ENCODE peak calls at places on chromosome 10, in six cellular contexts. P is RWPE1, N is uterus, X is stomach, W is brain microvascular endothelial cell, B is left ventricle myocardium inferior. G is an unnamed sample.

GRCh38 chr10:625335-625699 is 64.2 kb downstream of the DIP2C start:
- DNase-seq in P (no peak), X (no peak), N (no peak), B (peak; percentile 77), W (peak; percentile 43), G (no peak)

GRCh38 chr10:93352638-93353383 is 129.3 kb downstream of the MYOF start:
- DNase-seq in W (peak; percentile 47), N (no peak), B (no peak), X (no peak), P (peak; percentile 55), G (no peak)

GRCh38 chr10:86684305-86684704 is 16.0 kb downstream of the LDB3 start:
- DNase-seq in X (no peak), N (peak; percentile 59), B (peak; percentile 71), W (peak; percentile 6), P (no peak), G (no peak)

GRCh38 chr10:58531084-58531695 is 18.5 kb downstream of the BICC1 start:
- DNase-seq in B (no peak), W (peak; percentile 82), X (peak; percentile 52), N (no peak), P (peak; percentile 29), G (peak; percentile 53)

GRCh38 chr10:69644658-69645295 is 14.7 kb downstream of the FAM241B start:
- DNase-seq in N (no peak), X (peak; percentile 61), P (peak; percentile 85), B (peak; percentile 40), W (peak; percentile 48), G (peak; percentile 62)

GRCh38 chr10:10699427-10699826 is 318.2 kb upstream of the CELF2 start:
- DNase-seq in P (no peak), W (no peak), B (no peak), N (no peak), X (no peak), G (no peak)

GRCh38 chr10:132468651-132469050 is 68.9 kb upstream of the INPP5A start:
- DNase-seq in B (peak; percentile 10), P (no peak), W (no peak), X (no peak), N (no peak), G (no peak)

GRCh38 chr10:50622497-50623298 is 1.1 kb downstream of the SGMS1 start:
- DNase-seq in B (peak; percentile 34), X (peak; percentile 49), W (peak; percentile 48), N (peak; percentile 32), P (peak; percentile 44), G (peak; percentile 22)

GRCh38 chr10:34994565-34995142 is 95.5 kb downstream of the CUL2 start:
- DNase-seq in W (peak; percentile 56), P (peak; percentile 94), N (peak; percentile 21), X (peak; percentile 55), B (no peak), G (peak; percentile 43)

GRCh38 chr10:110002801-110003523 is 4.8 kb upstream of the ADD3 start:
- DNase-seq in W (no peak), X (no peak), B (no peak), P (no peak), N (no peak), G (no peak)

GRCh38 chr10:20990604-20991003 is 93.5 kb upstream of the NEBL start:
- DNase-seq in N (no peak), W (peak; percentile 61), P (peak; percentile 13), X (no peak), B (no peak), G (no peak)

GRCh38 chr10:5514226-5514881 is 10.4 kb upstream of the CALML3 start:
- DNase-seq in P (no peak), N (no peak), X (no peak), B (no peak), W (no peak), G (no peak)

GRCh38 chr10:115844592-115844991 is 428.4 kb downstream of the GFRA1 start:
- DNase-seq in W (no peak), P (no peak), N (no peak), X (no peak), B (no peak), G (no peak)

GRCh38 chr10:122464158-122464510 is 2.8 kb downstream of the HTRA1 start:
- DNase-seq in N (no peak), W (no peak), P (no peak), B (no peak), X (no peak), G (no peak)

GRCh38 chr10:92238586-92239098 is 52.2 kb downstream of the CPEB3 start:
- DNase-seq in B (no peak), W (peak; percentile 34), N (peak; percentile 59), X (peak; percentile 50), P (peak; percentile 95), G (no peak)

GRCh38 chr10:131219955-131220489 is 91.5 kb downstream of the TCERG1L start:
- DNase-seq in B (no peak), W (no peak), N (no peak), P (no peak), X (no peak), G (no peak)

GRCh38 chr10:8588135-8588534 is 533.6 kb downstream of the GATA3 start:
- DNase-seq in N (no peak), W (no peak), X (no peak), P (no peak), B (no peak), G (no peak)

GRCh38 chr10:70258216-70258615 is 25.0 kb upstream of the PPA1 start:
- DNase-seq in X (no peak), B (no peak), N (no peak), P (no peak), W (no peak), G (no peak)

DNA sequence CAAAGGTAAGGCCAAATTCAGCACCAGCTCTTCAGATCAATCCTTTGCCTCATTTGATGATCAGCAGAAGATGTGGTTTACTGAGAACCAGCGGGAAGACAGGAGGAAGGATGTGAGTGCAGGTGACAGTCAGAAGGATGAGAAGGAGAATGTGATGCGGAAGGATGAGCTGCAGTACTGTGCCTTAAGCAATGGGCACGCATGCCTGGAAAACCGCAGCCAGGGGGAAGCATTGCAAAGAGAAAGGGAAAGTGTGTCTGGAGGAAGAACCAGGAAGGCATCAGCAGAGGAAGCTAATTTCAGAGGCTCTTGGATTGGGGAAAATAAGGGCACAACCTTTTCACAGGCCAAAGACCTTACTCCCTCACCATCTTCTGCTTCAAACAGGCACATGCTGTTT is 25.7 kb downstream of the C10orf71 start:
- DNase-seq in B (no peak), P (peak; percentile 16), W (no peak), N (no peak), X (peak; percentile 19), G (no peak)
- TF ChIP-seq CTCF in B (no peak), P (no peak), W (peak; percentile 47), N (no peak), X (no peak), G (no peak)

GRCh38 chr10:96588060-96588554 is 1.3 kb upstream of the TM9SF3 start:
- DNase-seq in X (no peak), W (no peak), B (no peak), P (no peak), N (no peak), G (no peak)

GRCh38 chr10:96585726-96586418 is 940 bp downstream of the TM9SF3 start:
- DNase-seq in B (no peak), N (no peak), W (no peak), X (no peak), P (peak; percentile 26), G (no peak)

GRCh38 chr10:96584474-96584873 is 2.3 kb downstream of the TM9SF3 start:
- DNase-seq in N (no peak), X (no peak), W (no peak), B (no peak), P (no peak), G (no peak)

GRCh38 chr10:96587255-96588059 is 645 bp upstream of the TM9SF3 start:
- DNase-seq in N (peak; percentile 80), B (no peak), W (peak; percentile 68), X (peak; percentile 66), P (peak; percentile 69), G (no peak)

DNA sequence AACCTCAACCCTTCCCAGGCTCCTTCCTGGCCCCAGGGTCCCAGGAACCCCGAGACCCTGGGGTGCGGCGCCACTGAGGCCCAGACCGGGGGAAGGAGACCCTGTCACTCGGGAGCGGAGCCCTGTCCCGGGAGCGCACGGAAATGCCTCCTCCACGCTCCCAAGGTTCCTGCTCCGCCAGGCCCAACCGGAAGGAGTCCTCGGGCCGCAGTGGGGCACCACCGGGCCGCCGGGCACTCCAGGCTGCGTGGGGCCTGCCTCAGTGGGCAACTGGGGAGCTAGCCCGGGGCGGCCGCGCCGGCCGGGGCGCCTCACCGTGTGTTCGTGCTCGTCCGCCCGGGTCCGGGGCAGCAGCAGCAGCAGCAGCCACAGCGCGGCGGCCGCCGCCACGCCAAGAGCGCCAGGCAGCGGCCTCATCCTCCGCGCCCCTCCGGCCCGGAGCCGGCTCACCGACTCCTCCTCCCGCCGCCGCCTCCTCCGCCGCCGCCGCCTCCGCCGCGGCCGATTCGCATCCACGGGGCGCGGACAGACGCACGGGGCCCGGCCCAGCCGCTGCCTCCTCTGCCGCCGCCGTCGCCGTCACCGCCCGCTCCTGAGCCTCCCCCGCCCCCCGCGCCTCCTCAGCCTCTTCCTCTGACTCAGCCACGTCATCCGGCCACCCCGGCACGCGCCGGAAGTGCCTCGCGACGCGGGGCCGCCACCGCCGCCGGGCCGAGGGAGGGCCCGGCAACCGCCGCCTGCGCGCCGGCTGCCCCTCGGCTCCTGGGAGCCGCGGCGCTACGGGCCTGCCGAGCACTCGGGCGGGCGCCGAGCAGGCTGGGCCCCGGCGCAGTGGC is at the start of gene TM9SF3:
- DNase-seq in P (peak; percentile 91), W (peak; percentile 74), X (peak; percentile 95), N (peak; percentile 92), B (peak; percentile 97), G (peak; percentile 74)
- TF ChIP-seq CTCF in P (no peak), W (peak; percentile 10), X (no peak), N (no peak), B (no peak), G (peak; percentile 24)

GRCh38 chr10:128481152-128481551 is 354.9 kb upstream of the MKI67 start:
- DNase-seq in W (no peak), P (no peak), X (no peak), B (no peak), N (no peak), G (no peak)
- TF ChIP-seq CTCF in W (no peak), P (no peak), X (no peak), B (no peak), N (no peak), G (no peak)

DNA sequence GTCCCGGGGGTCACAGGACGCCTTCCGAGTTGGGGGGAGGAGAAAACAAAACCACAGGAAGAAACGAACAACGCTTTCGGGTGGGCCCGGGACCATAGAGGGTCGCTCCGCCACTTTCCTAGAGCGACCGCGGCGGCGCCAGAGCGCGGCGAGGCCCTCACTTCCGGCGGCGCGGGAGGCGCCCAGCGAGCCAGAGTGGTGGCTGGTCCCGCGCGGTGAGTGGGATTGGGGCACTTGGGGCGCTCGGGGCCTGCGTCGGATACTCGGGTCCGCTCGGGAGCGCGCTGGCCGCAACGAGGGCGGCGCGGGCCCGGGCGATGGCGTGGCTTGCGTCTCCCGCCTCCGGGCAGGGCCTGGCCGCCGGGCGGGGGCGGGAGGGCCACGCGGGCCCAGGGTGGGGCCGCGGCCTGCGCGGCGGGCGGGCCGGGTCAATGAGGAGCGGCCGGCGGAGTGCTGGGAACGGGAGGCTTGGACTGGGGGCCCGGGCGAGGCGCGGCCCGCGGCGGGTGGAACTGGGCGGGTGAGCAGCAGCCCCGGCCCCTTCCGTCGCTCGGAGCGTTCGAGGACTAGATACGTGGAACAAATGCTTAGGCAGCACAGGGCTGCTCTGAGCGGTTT is at the start of gene ZNF22:
- DNase-seq in X (peak; percentile 68), W (peak; percentile 23), N (peak; percentile 65), B (peak; percentile 73), P (peak; percentile 51), G (peak; percentile 64)
- TF ChIP-seq CTCF in X (no peak), W (no peak), N (peak; percentile 13), B (peak; percentile 45), P (no peak), G (no peak)

GRCh38 chr10:74826142-74827044 is at the start of gene KAT6B:
- DNase-seq in W (peak; percentile 100), N (peak; percentile 100), P (peak; percentile 100), B (peak; percentile 100), X (peak; percentile 100), G (peak; percentile 99)
- TF ChIP-seq CTCF in W (no peak), N (peak; percentile 29), P (no peak), B (no peak), X (no peak), G (peak; percentile 58)

G was measured in progenitor cell of endocrine pancreas.